ENCODE peak calls at places on chromosome 13, in ten cellular contexts. Y, X, W, E, D, L, B, F, K and P are unnamed samples.

GRCh38 chr13:25819856-25820530 is 231.8 kb downstream of the SHISA2 start:
- DNase-seq in Y (no peak), F (no peak), X (no peak), E (no peak), W (no peak), K (no peak), D (no peak), B (no peak), L (no peak), P (no peak)

GRCh38 chr13:24097064-24097463 is 63.5 kb upstream of the SPATA13 start:
- DNase-seq in W (peak; percentile 7), B (peak; percentile 25), E (no peak), F (peak; percentile 63), X (peak; percentile 90), D (no peak), K (no peak), Y (peak; percentile 76), L (no peak), P (no peak)

GRCh38 chr13:53311561-53311960 is 282.9 kb downstream of the OLFM4 start:
- DNase-seq in X (no peak), B (no peak), D (no peak), Y (no peak), F (no peak), E (no peak), L (no peak), K (no peak), W (no peak), P (no peak)

GRCh38 chr13:39505151-39505550 is 97.8 kb downstream of the LHFPL6 start:
- DNase-seq in K (no peak), D (no peak), E (no peak), F (no peak), L (no peak), X (peak; percentile 2), B (no peak), W (no peak), Y (no peak), P (no peak)

GRCh38 chr13:77422724-77423123 is 95.8 kb upstream of the MYCBP2 start:
- DNase-seq in X (no peak), K (no peak), F (no peak), E (no peak), Y (no peak), L (no peak), D (no peak), W (no peak), B (no peak), P (no peak)

GRCh38 chr13:97334690-97335089 is 99.3 kb upstream of the RAP2A start:
- DNase-seq in L (no peak), F (no peak), K (no peak), Y (no peak), X (no peak), E (no peak), D (no peak), B (no peak), W (no peak), P (no peak)

GRCh38 chr13:79796116-79796515 is 315.2 kb downstream of the NDFIP2 start:
- DNase-seq in W (no peak), F (no peak), X (no peak), B (no peak), E (no peak), L (no peak), D (no peak), K (no peak), Y (no peak), P (no peak)

GRCh38 chr13:93305886-93306285 is 79.3 kb downstream of the GPC6 start:
- DNase-seq in B (no peak), L (no peak), E (no peak), F (peak; percentile 2), K (no peak), X (no peak), Y (peak; percentile 48), D (no peak), W (no peak), P (no peak)

GRCh38 chr13:80245162-80245733 is 95.7 kb downstream of the SPRY2 start:
- DNase-seq in X (no peak), Y (no peak), K (no peak), F (no peak), W (no peak), B (no peak), L (no peak), D (no peak), E (no peak), P (no peak)

GRCh38 chr13:110107568-110108347 is 199.2 kb downstream of the COL4A1 start:
- DNase-seq in X (peak; percentile 27), D (no peak), L (no peak), W (no peak), F (peak; percentile 29), B (no peak), Y (no peak), K (no peak), E (no peak), P (no peak)

GRCh38 chr13:57846600-57847173 is 215.1 kb downstream of the PCDH17 start:
- DNase-seq in F (no peak), D (no peak), B (no peak), Y (no peak), K (no peak), L (no peak), X (no peak), E (no peak), W (no peak), P (no peak)

GRCh38 chr13:111361046-111361872 is 40.8 kb downstream of the TEX29 start:
- DNase-seq in L (no peak), K (no peak), E (no peak), F (no peak), B (no peak), X (no peak), Y (no peak), W (no peak), D (no peak), P (no peak)

GRCh38 chr13:111900390-111901180 is 166.4 kb upstream of the SOX1 start:
- DNase-seq in L (no peak), K (no peak), E (peak; percentile 13), B (no peak), D (no peak), F (no peak), W (no peak), X (no peak), Y (no peak), P (no peak)

GRCh38 chr13:91305652-91306051 is 41.8 kb upstream of the MIR17HG start:
- DNase-seq in W (no peak), Y (no peak), F (no peak), X (no peak), E (no peak), L (no peak), D (no peak), B (no peak), K (no peak), P (no peak)

GRCh38 chr13:29227560-29227959 is 367.9 kb downstream of the SLC7A1 start:
- DNase-seq in E (no peak), F (no peak), D (no peak), K (no peak), Y (no peak), W (no peak), L (no peak), X (peak; percentile 58), B (no peak), P (no peak)

GRCh38 chr13:91347996-91348905 is 764 bp downstream of the MIR17HG start:
- DNase-seq in B (no peak), D (peak; percentile 72), F (peak; percentile 22), L (no peak), Y (no peak), K (peak; percentile 89), W (peak; percentile 50), E (no peak), X (peak; percentile 40), P (no peak)

GRCh38 chr13:21071015-21071414 is 9.6 kb upstream of the LATS2 start:
- DNase-seq in Y (no peak), F (no peak), D (no peak), L (no peak), B (no peak), E (no peak), W (no peak), X (peak; percentile 85), K (no peak), P (no peak)

GRCh38 chr13:53781941-53782340 is 753.3 kb downstream of the OLFM4 start:
- DNase-seq in W (no peak), E (no peak), D (no peak), Y (no peak), F (peak; percentile 0), K (no peak), L (no peak), X (no peak), B (no peak), P (no peak)

GRCh38 chr13:64165826-64166225 is 2750.2 kb upstream of the PCDH20 start:
- DNase-seq in B (no peak), W (no peak), E (no peak), F (no peak), L (no peak), K (no peak), D (no peak), X (no peak), Y (no peak), P (no peak)

GRCh38 chr13:75537401-75538365 is at the start of gene COMMD6:
- DNase-seq in Y (peak; percentile 87), B (peak; percentile 73), K (peak; percentile 94), F (peak; percentile 92), E (peak; percentile 70), D (peak; percentile 89), L (peak; percentile 94), X (peak; percentile 79), W (peak; percentile 60), P (peak; percentile 37)

GRCh38 chr13:111654531-111654930 is 334.1 kb downstream of the TEX29 start:
- DNase-seq in K (no peak), F (no peak), W (no peak), Y (no peak), X (no peak), D (no peak), E (no peak), L (no peak), B (no peak), P (no peak)

GRCh38 chr13:23350009-23350408 is 83.5 kb downstream of the SACS start:
- DNase-seq in B (no peak), W (no peak), Y (no peak), F (peak; percentile 25), X (peak; percentile 27), E (no peak), D (no peak), K (no peak), L (peak; percentile 96), P (no peak)

GRCh38 chr13:80012281-80012680 is 328.6 kb downstream of the SPRY2 start:
- DNase-seq in B (no peak), F (peak; percentile 31), D (no peak), W (no peak), E (no peak), Y (no peak), L (peak; percentile 33), X (no peak), K (no peak), P (no peak)

GRCh38 chr13:45194081-45194939 is 6.5 kb downstream of the KCTD4 start:
- DNase-seq in W (no peak), L (peak; percentile 74), K (no peak), F (peak; percentile 67), D (no peak), E (no peak), Y (peak; percentile 34), B (peak; percentile 31), X (peak; percentile 75), P (no peak)

GRCh38 chr13:87234981-87235380 is 436.2 kb upstream of the SLITRK5 start:
- DNase-seq in Y (peak; percentile 64), D (no peak), W (no peak), K (no peak), B (no peak), E (no peak), L (peak; percentile 39), X (peak; percentile 89), F (no peak), P (no peak)

GRCh38 chr13:94480672-94481145 is 1.2 kb upstream of the DCT start:
- DNase-seq in B (no peak), D (no peak), Y (peak; percentile 20), E (no peak), F (peak; percentile 76), X (peak; percentile 81), W (no peak), K (no peak), L (peak; percentile 5), P (no peak)